ENCODE peak calls at places on chromosomes 12 and 14, in ten cellular contexts. W is gastrocnemius medialis; R is NCI-H774; K is SW 1271; M is trophoblast cell; P is GM12878; Q is choroid plexus epithelial cell; V is IMR-90; D is effector memory CD4-positive, alpha-beta T cell; S is fibroblast of lung. E is an unnamed sample.

GRCh38 chr12:114746297-114747074 is 62.5 kb upstream of the TBX3 start:
- DNase-seq in R (no peak), W (no peak), V (peak; percentile 78), P (no peak), K (no peak), D (no peak), Q (peak; percentile 36), S (peak; percentile 90), M (peak; percentile 53), E (peak; percentile 42)

GRCh38 chr12:6229224-6229748 is 29.1 kb downstream of the CD9 start:
- DNase-seq in V (no peak), P (no peak), W (peak; percentile 45), D (no peak), S (peak; percentile 58), K (no peak), Q (no peak), M (peak; percentile 69), R (no peak), E (no peak)

GRCh38 chr12:122421815-122422737 is at the start of gene CLIP1:
- DNase-seq in P (no peak), W (peak; percentile 83), V (peak; percentile 65), D (peak; percentile 37), K (peak; percentile 16), Q (peak; percentile 75), R (peak; percentile 46), S (peak; percentile 71), M (peak; percentile 91), E (peak; percentile 82)

GRCh38 chr12:128613821-128614220 is 209.9 kb downstream of the SLC15A4 start:
- DNase-seq in R (no peak), P (no peak), D (no peak), Q (peak; percentile 7), W (no peak), K (no peak), S (no peak), V (no peak), M (no peak), E (no peak)

GRCh38 chr12:103334447-103334846 is 161.3 kb downstream of the C12orf42 start:
- DNase-seq in K (no peak), M (no peak), V (no peak), Q (no peak), D (no peak), S (no peak), R (no peak), W (no peak), P (no peak), E (no peak)

GRCh38 chr14:103629503-103630121 is 601 bp downstream of the KLC1 start:
- DNase-seq in D (no peak), M (peak; percentile 60), S (no peak), Q (no peak), K (no peak), W (peak; percentile 47), V (no peak), R (peak; percentile 15), P (no peak), E (peak; percentile 15)

GRCh38 chr14:94921870-94922585 is 152.1 kb upstream of the GSC start:
- DNase-seq in S (no peak), D (no peak), V (no peak), K (no peak), R (no peak), P (no peak), W (no peak), Q (no peak), M (no peak), E (peak; percentile 9)

GRCh38 chr12:117980621-117981020 is 11.8 kb upstream of the KSR2 start:
- DNase-seq in D (no peak), V (no peak), K (no peak), Q (no peak), S (no peak), R (no peak), P (no peak), M (no peak), W (no peak), E (no peak)

GRCh38 chr12:10557766-10558165 is 52.1 kb downstream of the EIF2S3B start:
- DNase-seq in M (no peak), R (no peak), P (peak; percentile 63), W (no peak), K (no peak), V (no peak), Q (no peak), D (no peak), S (no peak), E (no peak)

GRCh38 chr12:542290-543113 is 82.8 kb downstream of the B4GALNT3 start:
- DNase-seq in M (no peak), K (no peak), D (no peak), S (no peak), Q (no peak), W (no peak), V (no peak), R (no peak), P (no peak), E (no peak)

GRCh38 chr12:28536088-28536487 is 345.8 kb downstream of the CCDC91 start:
- DNase-seq in D (no peak), R (no peak), Q (peak; percentile 90), S (peak; percentile 87), V (peak; percentile 85), M (peak; percentile 84), W (no peak), P (no peak), K (no peak), E (peak; percentile 84)

GRCh38 chr12:128098725-128099124 is 168.2 kb upstream of the TMEM132C start:
- DNase-seq in K (no peak), M (no peak), Q (no peak), W (no peak), P (no peak), R (no peak), D (no peak), S (no peak), V (no peak), E (no peak)

GRCh38 chr12:85016423-85016822 is 19.7 kb downstream of the TSPAN19 start:
- DNase-seq in M (peak; percentile 41), D (no peak), W (peak; percentile 15), Q (peak; percentile 96), K (peak; percentile 69), R (no peak), S (peak; percentile 97), P (no peak), V (peak; percentile 96), E (peak; percentile 90)

GRCh38 chr12:107873223-107873622 is 98.7 kb downstream of the ASCL4 start:
- DNase-seq in Q (no peak), K (no peak), P (no peak), R (no peak), D (no peak), V (no peak), W (no peak), M (no peak), S (no peak), E (no peak)

GRCh38 chr12:72271401-72271740 is 799 bp upstream of the TRHDE start:
- DNase-seq in D (no peak), W (no peak), Q (peak; percentile 61), M (peak; percentile 11), R (peak; percentile 36), P (no peak), S (peak; percentile 72), K (no peak), V (peak; percentile 63), E (no peak)

GRCh38 chr14:90274808-90275454 is 18.6 kb downstream of the PSMC1 start:
- DNase-seq in Q (peak; percentile 86), S (peak; percentile 37), W (no peak), R (no peak), D (no peak), K (no peak), V (peak; percentile 78), P (no peak), M (no peak), E (peak; percentile 75)

GRCh38 chr14:70514168-70515069 is 20.4 kb downstream of the ADAM20 start:
- DNase-seq in M (no peak), S (no peak), P (no peak), K (no peak), D (no peak), W (no peak), R (no peak), Q (no peak), V (no peak), E (no peak)

GRCh38 chr14:31935406-31935805 is 141.7 kb upstream of the ARHGAP5 start:
- DNase-seq in W (no peak), K (no peak), R (no peak), M (peak; percentile 24), Q (peak; percentile 28), S (no peak), V (no peak), D (no peak), P (no peak), E (no peak)

GRCh38 chr14:101033006-101033405 is 129.5 kb upstream of the RTL1 start:
- DNase-seq in Q (no peak), V (no peak), R (no peak), D (no peak), M (no peak), K (no peak), S (no peak), W (peak; percentile 5), P (no peak), E (no peak)

GRCh38 chr12:34311337-34311736 is 289.0 kb downstream of the ALG10 start:
- DNase-seq in S (no peak), R (no peak), Q (no peak), P (no peak), D (no peak), M (no peak), V (no peak), K (no peak), W (no peak), E (no peak)

GRCh38 chr12:76303989-76304460 is 44.2 kb downstream of the BBS10 start:
- DNase-seq in M (no peak), W (no peak), S (no peak), K (no peak), Q (no peak), V (peak; percentile 14), P (no peak), R (no peak), D (no peak), E (no peak)

GRCh38 chr12:12282761-12283160 is 15.9 kb upstream of the LRP6 start:
- DNase-seq in D (no peak), S (peak; percentile 68), M (peak; percentile 66), Q (peak; percentile 74), P (no peak), R (no peak), V (peak; percentile 85), K (no peak), W (no peak), E (peak; percentile 71)

GRCh38 chr14:68894123-68894522 is 85.0 kb downstream of the ACTN1 start:
- DNase-seq in P (no peak), W (no peak), V (peak; percentile 31), Q (peak; percentile 51), R (no peak), S (peak; percentile 47), K (no peak), D (no peak), M (no peak), E (peak; percentile 89)

GRCh38 chr12:6178981-6179761 is 21.0 kb upstream of the CD9 start:
- DNase-seq in K (no peak), S (no peak), Q (peak; percentile 51), D (no peak), V (peak; percentile 51), P (no peak), W (no peak), R (no peak), M (peak; percentile 85), E (peak; percentile 61)